ENCODE peak calls at places on chromosome 9, in six cellular contexts. One of them, this sample, is unnamed.

GRCh38 chr9:126417007-126417406 is 90.4 kb downstream of the MVB12B start:
- DNase-seq in K562: no peak
- DNase-seq in GM13976: no peak
- DNase-seq in AG09309: no peak
- DNase-seq in AG04450: no peak
- DNase-seq in colonic mucosa: no peak
- DNase-seq in this sample: no peak

GRCh38 chr9:78695521-78695920 is 398.6 kb downstream of the PSAT1 start:
- DNase-seq in GM13976: no peak
- DNase-seq in AG04450: no peak
- DNase-seq in K562: no peak
- DNase-seq in AG09309: no peak
- DNase-seq in colonic mucosa: no peak
- DNase-seq in this sample: no peak

GRCh38 chr9:121557581-121558422 is 58.2 kb upstream of the GGTA1 start:
- DNase-seq in GM13976: peak; percentile 61
- DNase-seq in AG04450: peak; percentile 71
- DNase-seq in colonic mucosa: peak; percentile 44
- DNase-seq in AG09309: peak; percentile 57
- DNase-seq in K562: peak; percentile 42
- DNase-seq in this sample: peak; percentile 63

GRCh38 chr9:18923167-18923566 is 109.8 kb downstream of the SAXO1 start:
- DNase-seq in AG04450: no peak
- DNase-seq in K562: no peak
- DNase-seq in GM13976: no peak
- DNase-seq in colonic mucosa: no peak
- DNase-seq in AG09309: no peak
- DNase-seq in this sample: no peak

GRCh38 chr9:37549527-37549926 is 26.7 kb downstream of the FBXO10 start:
- DNase-seq in AG09309: no peak
- DNase-seq in K562: no peak
- DNase-seq in AG04450: no peak
- DNase-seq in colonic mucosa: no peak
- DNase-seq in GM13976: no peak
- DNase-seq in this sample: no peak

GRCh38 chr9:4515958-4516375 is 25.7 kb downstream of the SLC1A1 start:
- DNase-seq in AG09309: no peak
- DNase-seq in GM13976: no peak
- DNase-seq in AG04450: no peak
- DNase-seq in colonic mucosa: no peak
- DNase-seq in K562: no peak
- DNase-seq in this sample: no peak

GRCh38 chr9:121744002-121744686 is 92.7 kb downstream of the DAB2IP start:
- DNase-seq in AG09309: peak; percentile 8
- DNase-seq in K562: peak; percentile 55
- DNase-seq in AG04450: no peak
- DNase-seq in colonic mucosa: peak; percentile 80
- DNase-seq in GM13976: peak; percentile 81
- DNase-seq in this sample: no peak

GRCh38 chr9:136671646-136672430 is 9.1 kb downstream of the EGFL7 start:
- DNase-seq in GM13976: peak; percentile 87
- DNase-seq in AG04450: no peak
- DNase-seq in K562: peak; percentile 72
- DNase-seq in AG09309: no peak
- DNase-seq in colonic mucosa: no peak
- DNase-seq in this sample: peak; percentile 72

DNA sequence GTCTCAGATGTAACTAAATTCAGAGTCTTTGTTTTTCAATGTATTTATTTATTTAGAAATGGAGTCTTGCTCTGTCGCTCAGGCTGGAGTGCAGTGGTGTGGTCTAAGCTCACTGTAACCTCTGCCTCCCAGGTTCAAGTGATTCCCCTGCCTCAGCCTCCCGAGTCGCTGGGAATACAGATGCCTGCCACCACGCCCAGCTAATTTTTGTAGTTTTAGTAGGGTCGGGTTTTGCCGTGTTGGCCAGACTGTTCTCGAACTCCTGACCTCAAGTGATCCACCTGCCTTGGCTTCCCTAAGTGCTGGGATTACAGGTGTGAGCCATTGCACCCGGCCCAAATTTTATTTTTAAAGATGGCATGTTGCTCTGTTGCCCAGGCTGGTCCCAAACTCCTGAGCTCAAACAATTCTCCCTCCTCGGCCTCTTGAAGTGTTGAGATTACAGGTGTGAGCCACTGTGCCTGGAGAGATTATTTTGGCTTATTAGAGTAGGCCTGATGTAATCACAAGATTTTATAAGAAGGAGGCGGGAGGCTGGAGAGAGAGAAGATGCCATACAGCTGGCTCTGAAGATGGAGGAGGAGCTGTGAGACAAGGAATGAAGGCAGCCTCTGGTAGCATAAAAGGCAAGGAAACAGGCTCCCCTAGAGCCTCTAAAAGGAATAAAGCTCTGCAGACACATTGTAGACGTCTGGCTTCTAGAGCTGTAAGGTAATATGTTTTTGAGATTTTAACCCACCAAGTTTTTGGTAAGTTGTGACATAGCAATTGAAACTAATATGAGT is 12.9 kb upstream of the KLF9 start:
- DNase-seq in AG09309: no peak
- DNase-seq in GM13976: no peak
- DNase-seq in AG04450: no peak
- DNase-seq in K562: no peak
- DNase-seq in colonic mucosa: no peak
- DNase-seq in this sample: no peak
- TF ChIP-seq CTCF in AG09309: peak; percentile 28
- TF ChIP-seq CTCF in GM13976: no peak
- TF ChIP-seq CTCF in AG04450: peak; percentile 34
- TF ChIP-seq CTCF in K562: peak; percentile 24
- TF ChIP-seq CTCF in colonic mucosa: no peak
- TF ChIP-seq CTCF in this sample: no peak

GRCh38 chr9:128420060-128420650 is 502 bp upstream of the CERCAM start:
- DNase-seq in AG09309: no peak
- DNase-seq in K562: peak; percentile 88
- DNase-seq in AG04450: no peak
- DNase-seq in GM13976: peak; percentile 95
- DNase-seq in colonic mucosa: peak; percentile 61
- DNase-seq in this sample: peak; percentile 81
- TF ChIP-seq CTCF in AG09309: peak; percentile 53
- TF ChIP-seq CTCF in K562: peak; percentile 75
- TF ChIP-seq CTCF in AG04450: peak; percentile 72
- TF ChIP-seq CTCF in GM13976: peak; percentile 92
- TF ChIP-seq CTCF in colonic mucosa: peak; percentile 67
- TF ChIP-seq CTCF in this sample: peak; percentile 51

GRCh38 chr9:17824191-17824926 is 245.5 kb downstream of the SH3GL2 start:
- DNase-seq in AG04450: no peak
- DNase-seq in AG09309: no peak
- DNase-seq in GM13976: no peak
- DNase-seq in colonic mucosa: no peak
- DNase-seq in K562: no peak
- DNase-seq in this sample: no peak
- TF ChIP-seq CTCF in AG04450: no peak
- TF ChIP-seq CTCF in AG09309: no peak
- TF ChIP-seq CTCF in GM13976: no peak
- TF ChIP-seq CTCF in colonic mucosa: no peak
- TF ChIP-seq CTCF in K562: no peak
- TF ChIP-seq CTCF in this sample: no peak

GRCh38 chr9:95182854-95183563 is 134.5 kb downstream of the FANCC start:
- DNase-seq in K562: no peak
- DNase-seq in colonic mucosa: no peak
- DNase-seq in AG04450: no peak
- DNase-seq in GM13976: no peak
- DNase-seq in AG09309: no peak
- DNase-seq in this sample: peak; percentile 33
- TF ChIP-seq CTCF in K562: no peak
- TF ChIP-seq CTCF in colonic mucosa: no peak
- TF ChIP-seq CTCF in AG04450: no peak
- TF ChIP-seq CTCF in GM13976: no peak
- TF ChIP-seq CTCF in AG09309: no peak
- TF ChIP-seq CTCF in this sample: peak; percentile 27

GRCh38 chr9:133592731-133593409 is 16.3 kb downstream of the FAM163B start:
- DNase-seq in GM13976: peak; percentile 54
- DNase-seq in K562: no peak
- DNase-seq in colonic mucosa: no peak
- DNase-seq in AG09309: no peak
- DNase-seq in AG04450: no peak
- DNase-seq in this sample: no peak
- TF ChIP-seq CTCF in GM13976: no peak
- TF ChIP-seq CTCF in K562: peak; percentile 17
- TF ChIP-seq CTCF in colonic mucosa: no peak
- TF ChIP-seq CTCF in AG09309: no peak
- TF ChIP-seq CTCF in AG04450: peak; percentile 19
- TF ChIP-seq CTCF in this sample: no peak